ENCODE peak calls at places on chromosomes 11 and 22, in nine cellular contexts. S, D, I, B, T, J, O, R and C are unnamed samples.

GRCh38 chr22:40436460-40437431 is 66.4 kb downstream of the SGSM3 start:
- DNase-seq in S (no peak), D (peak), I (no peak), B (peak), T (peak), J (no peak), O (peak), R (no peak), C (no peak)

GRCh38 chr11:2462986-2463765 is 18.4 kb downstream of the KCNQ1 start:
- DNase-seq in S (peak), D (no peak), I (peak), B (no peak), T (peak), J (no peak), O (no peak), R (no peak), C (no peak)

GRCh38 chr11:31487848-31488247 is 21.6 kb downstream of the IMMP1L start:
- DNase-seq in S (no peak), D (peak), I (no peak), B (peak), T (no peak), J (peak), O (no peak), R (no peak), C (no peak)

GRCh38 chr22:48906177-48906835 is 921.4 kb downstream of the BRD1 start:
- DNase-seq in S (no peak), D (no peak), I (peak), B (no peak), T (peak), J (no peak), O (no peak), R (no peak), C (no peak)

GRCh38 chr11:1887451-1888346 is 4.0 kb downstream of the PRR33 start:
- DNase-seq in S (peak), D (no peak), I (no peak), B (no peak), T (no peak), J (no peak), O (no peak), R (no peak), C (no peak)

GRCh38 chr11:103618532-103618931 is 417.9 kb upstream of the DDI1 start:
- DNase-seq in S (no peak), D (no peak), I (no peak), B (peak), T (no peak), J (no peak), O (no peak), R (no peak), C (no peak)

GRCh38 chr11:73239111-73239521 is 21.0 kb downstream of the P2RY2 start:
- DNase-seq in S (peak), D (no peak), I (no peak), B (no peak), T (peak), J (no peak), O (no peak), R (peak), C (no peak)

GRCh38 chr22:42379961-42380537 is 52.2 kb downstream of the NFAM1 start:
- DNase-seq in S (no peak), D (no peak), I (no peak), B (no peak), T (no peak), J (no peak), O (no peak), R (no peak), C (no peak)

GRCh38 chr11:1260023-1260501 is 37.2 kb downstream of the MUC5B start:
- DNase-seq in S (peak), D (peak), I (no peak), B (peak), T (no peak), J (peak), O (peak), R (peak), C (peak)

GRCh38 chr11:36027731-36028130 is 83.9 kb downstream of the LDLRAD3 start:
- DNase-seq in S (no peak), D (no peak), I (no peak), B (no peak), T (no peak), J (no peak), O (no peak), R (peak), C (no peak)

GRCh38 chr11:27524155-27524554 is 17.6 kb upstream of the LIN7C start:
- DNase-seq in S (no peak), D (no peak), I (no peak), B (peak), T (no peak), J (no peak), O (no peak), R (no peak), C (no peak)

GRCh38 chr11:18939314-18939713 is at the start of gene MRGPRX1:
- DNase-seq in S (no peak), D (no peak), I (no peak), B (no peak), T (no peak), J (no peak), O (no peak), R (no peak), C (no peak)

GRCh38 chr11:118619444-118620205 is 12.2 kb downstream of the PHLDB1 start:
- DNase-seq in S (peak), D (no peak), I (peak), B (peak), T (peak), J (no peak), O (no peak), R (peak), C (no peak)

GRCh38 chr22:23484651-23485050 is 95.4 kb downstream of the IGLL1 start:
- DNase-seq in S (peak), D (no peak), I (no peak), B (no peak), T (no peak), J (no peak), O (no peak), R (no peak), C (no peak)

GRCh38 chr22:46649176-46650077 is 29.2 kb downstream of the GRAMD4 start:
- DNase-seq in S (no peak), D (no peak), I (no peak), B (peak), T (no peak), J (no peak), O (no peak), R (no peak), C (no peak)

GRCh38 chr22:46652081-46652929 is 32.1 kb downstream of the GRAMD4 start:
- DNase-seq in S (no peak), D (no peak), I (no peak), B (peak), T (no peak), J (no peak), O (no peak), R (peak), C (peak)

GRCh38 chr22:46651316-46651715 is 31.1 kb downstream of the GRAMD4 start:
- DNase-seq in S (no peak), D (no peak), I (no peak), B (no peak), T (no peak), J (no peak), O (no peak), R (no peak), C (no peak)

GRCh38 chr22:46652930-46653331 is 32.7 kb downstream of the GRAMD4 start:
- DNase-seq in S (no peak), D (no peak), I (no peak), B (peak), T (no peak), J (no peak), O (no peak), R (no peak), C (no peak)

GRCh38 chr22:46650078-46650810 is 30.1 kb downstream of the GRAMD4 start:
- DNase-seq in S (no peak), D (no peak), I (no peak), B (no peak), T (no peak), J (no peak), O (no peak), R (no peak), C (no peak)
- TF ChIP-seq CTCF in S (no peak), D (no peak), I (no peak), B (no peak), T (no peak), J (no peak), O (no peak), R (no peak), C (no peak)

DNA sequence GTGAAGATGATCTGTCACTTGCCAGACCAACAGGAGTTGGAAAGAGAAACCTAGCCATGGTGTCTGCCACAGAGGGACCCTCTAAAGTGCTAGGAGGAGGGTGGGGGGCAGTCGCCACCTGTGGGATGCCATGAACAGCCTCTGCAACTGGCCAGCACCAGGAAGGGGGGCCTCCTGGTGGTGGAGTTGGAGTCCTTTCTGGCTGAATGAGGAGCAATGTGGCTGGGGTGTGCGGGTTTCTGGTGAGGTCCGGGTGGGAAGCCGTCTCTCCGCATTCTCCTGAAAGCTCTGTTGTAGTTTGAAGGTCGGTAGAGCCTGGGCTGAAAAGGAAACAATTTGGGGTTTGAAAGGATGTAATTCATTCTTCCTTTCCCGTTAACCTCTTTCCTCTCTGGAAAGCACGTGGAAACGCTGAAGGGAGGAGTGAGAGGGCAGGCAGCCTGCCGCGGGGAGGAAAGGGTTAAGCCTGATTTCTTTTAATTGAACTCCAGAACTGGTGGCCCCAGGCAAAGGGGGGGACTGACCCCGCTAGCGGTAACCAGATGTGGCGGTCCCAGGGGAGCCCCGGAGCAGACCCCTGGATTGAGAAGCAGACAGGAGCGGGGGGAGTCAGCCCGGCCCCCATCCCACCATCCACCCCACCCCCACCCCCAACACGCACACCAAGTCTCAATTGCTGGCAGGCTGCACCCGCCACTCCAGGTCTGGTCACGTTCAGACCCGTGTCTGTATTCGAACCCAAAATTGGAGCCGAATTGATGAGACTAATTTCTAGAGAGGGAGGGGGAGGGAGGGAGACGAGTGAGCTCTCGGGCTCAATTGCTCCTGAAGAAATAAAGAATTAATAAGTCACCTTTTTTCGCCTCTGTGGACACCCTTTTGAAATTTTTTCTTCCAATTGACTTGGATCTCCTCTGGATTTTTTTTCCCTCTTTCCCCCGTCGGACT is 1.8 kb upstream of the FLI1 start:
- DNase-seq in S (peak), D (no peak), I (no peak), B (no peak), T (no peak), J (peak), O (peak), R (peak), C (peak)
- TF ChIP-seq CTCF in S (no peak), D (no peak), I (no peak), B (peak), T (no peak), J (peak), O (no peak), R (peak), C (peak)

DNA sequence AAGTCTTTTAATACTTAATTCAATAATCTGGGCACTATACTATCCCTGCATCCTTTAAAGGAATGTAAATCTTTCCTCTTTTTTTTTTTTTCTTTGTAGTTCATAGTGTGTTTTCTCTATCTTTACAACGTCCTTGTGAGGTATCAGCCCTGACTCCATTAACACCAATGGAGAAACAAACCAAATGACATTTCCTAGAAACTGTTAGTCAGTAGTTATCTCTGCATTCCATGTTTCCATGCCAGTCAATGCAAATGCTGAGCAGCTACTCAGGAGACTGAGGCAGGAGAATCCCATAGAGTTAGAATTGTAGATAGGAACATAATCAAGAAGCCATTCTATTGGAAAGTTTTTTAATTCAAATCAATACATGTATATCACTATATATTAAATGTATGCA is 182.2 kb downstream of the ARHGAP42 start:
- DNase-seq in S (no peak), D (no peak), I (no peak), B (no peak), T (no peak), J (no peak), O (no peak), R (no peak), C (no peak)
- TF ChIP-seq CTCF in S (no peak), D (no peak), I (no peak), B (no peak), T (no peak), J (no peak), O (no peak), R (no peak), C (no peak)

GRCh38 chr11:14414470-14415461 is 55.8 kb upstream of the RRAS2 start:
- DNase-seq in S (no peak), D (peak), I (no peak), B (peak), T (no peak), J (no peak), O (peak), R (no peak), C (no peak)
- TF ChIP-seq CTCF in S (no peak), D (no peak), I (no peak), B (no peak), T (no peak), J (no peak), O (no peak), R (no peak), C (no peak)

GRCh38 chr22:32444068-32444467 is 20.2 kb downstream of the BPIFC start:
- DNase-seq in S (no peak), D (peak), I (no peak), B (no peak), T (no peak), J (peak), O (peak), R (no peak), C (no peak)
- TF ChIP-seq CTCF in S (peak), D (peak), I (no peak), B (no peak), T (no peak), J (no peak), O (peak), R (no peak), C (no peak)

GRCh38 chr11:106326087-106326486 is 248.6 kb downstream of the AASDHPPT start:
- DNase-seq in S (no peak), D (no peak), I (no peak), B (no peak), T (no peak), J (no peak), O (no peak), R (no peak), C (no peak)

GRCh38 chr11:106327134-106327533 is 249.7 kb downstream of the AASDHPPT start:
- DNase-seq in S (no peak), D (no peak), I (no peak), B (no peak), T (no peak), J (no peak), O (no peak), R (no peak), C (no peak)

GRCh38 chr11:106331163-106331562 is 253.7 kb downstream of the AASDHPPT start:
- DNase-seq in S (no peak), D (no peak), I (no peak), B (no peak), T (no peak), J (no peak), O (no peak), R (no peak), C (no peak)

GRCh38 chr11:106333678-106334077 is 256.2 kb downstream of the AASDHPPT start:
- DNase-seq in S (no peak), D (no peak), I (no peak), B (no peak), T (no peak), J (no peak), O (no peak), R (no peak), C (no peak)

DNA sequence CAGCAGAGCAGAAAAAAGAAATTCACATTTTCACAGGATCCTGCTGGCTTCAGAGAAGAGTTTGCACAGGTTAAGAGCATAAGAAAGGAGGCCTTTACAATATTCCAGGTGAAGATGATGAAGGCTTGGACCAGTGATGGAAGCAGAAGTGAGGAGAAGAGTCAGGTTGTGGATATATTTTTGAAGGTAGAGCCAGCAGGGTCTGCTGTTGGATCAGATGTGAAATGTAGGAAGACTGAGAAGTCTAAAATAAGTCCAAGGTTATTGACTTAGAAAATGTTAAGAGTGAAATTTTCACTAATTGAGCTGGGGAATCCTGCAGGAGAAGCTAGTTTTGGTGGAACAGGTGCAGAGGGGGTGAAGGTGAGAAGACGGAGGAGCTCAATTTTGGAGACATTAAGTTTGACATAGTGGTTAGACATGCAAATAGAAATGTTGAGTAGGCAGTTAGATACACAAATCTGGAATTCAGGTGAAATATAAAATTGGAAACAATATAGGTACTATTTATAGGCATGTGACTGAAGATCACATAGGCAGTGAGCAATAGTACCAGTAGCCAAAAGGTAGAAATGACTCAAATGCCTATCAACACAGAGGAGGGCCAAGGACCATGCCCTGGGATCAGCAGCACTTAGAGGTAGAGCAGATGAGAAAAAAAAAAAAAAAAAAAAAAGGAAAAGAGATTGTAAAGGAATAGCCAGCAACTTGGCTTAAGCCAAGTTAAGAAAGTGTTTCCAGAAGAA is 252.0 kb downstream of the AASDHPPT start:
- DNase-seq in S (no peak), D (no peak), I (no peak), B (no peak), T (no peak), J (no peak), O (no peak), R (no peak), C (no peak)
- TF ChIP-seq CTCF in S (no peak), D (no peak), I (no peak), B (no peak), T (no peak), J (no peak), O (no peak), R (no peak), C (no peak)

DNA sequence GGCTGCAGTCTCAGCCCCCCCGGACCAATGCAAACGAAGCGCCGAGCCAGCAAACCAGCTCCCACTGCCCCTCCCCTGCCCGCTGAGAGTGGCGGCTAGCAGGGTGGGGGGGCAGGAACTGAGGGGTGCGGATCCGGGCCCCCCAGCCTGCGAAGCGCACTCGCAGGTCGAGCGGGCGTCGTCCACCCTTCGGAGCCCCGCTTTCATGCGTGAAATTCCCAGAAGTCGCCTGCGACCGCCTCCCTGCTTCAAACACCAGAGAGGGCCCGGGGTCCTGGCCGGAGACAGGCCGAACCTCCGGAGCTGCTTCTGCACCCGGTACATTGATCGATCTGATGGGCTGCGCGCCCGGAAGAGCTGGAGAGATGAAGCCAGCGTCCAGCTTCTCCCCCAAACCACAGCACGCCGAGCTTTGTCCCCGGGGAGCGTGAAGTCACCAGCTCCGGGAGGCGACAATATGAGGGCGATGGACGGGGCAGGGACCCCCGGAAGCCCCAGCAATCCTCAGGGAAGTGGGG is 646 bp upstream of the PATZ1 start:
- DNase-seq in S (peak), D (peak), I (peak), B (peak), T (peak), J (peak), O (peak), R (peak), C (peak)
- TF ChIP-seq CTCF in S (no peak), D (no peak), I (no peak), B (no peak), T (no peak), J (no peak), O (no peak), R (no peak), C (no peak)

GRCh38 chr11:114180301-114181055 is 115.7 kb upstream of the NNMT start:
- DNase-seq in S (peak), D (no peak), I (no peak), B (no peak), T (no peak), J (peak), O (no peak), R (peak), C (no peak)
- TF ChIP-seq CTCF in S (peak), D (peak), I (no peak), B (peak), T (peak), J (peak), O (no peak), R (peak), C (peak)

DNA sequence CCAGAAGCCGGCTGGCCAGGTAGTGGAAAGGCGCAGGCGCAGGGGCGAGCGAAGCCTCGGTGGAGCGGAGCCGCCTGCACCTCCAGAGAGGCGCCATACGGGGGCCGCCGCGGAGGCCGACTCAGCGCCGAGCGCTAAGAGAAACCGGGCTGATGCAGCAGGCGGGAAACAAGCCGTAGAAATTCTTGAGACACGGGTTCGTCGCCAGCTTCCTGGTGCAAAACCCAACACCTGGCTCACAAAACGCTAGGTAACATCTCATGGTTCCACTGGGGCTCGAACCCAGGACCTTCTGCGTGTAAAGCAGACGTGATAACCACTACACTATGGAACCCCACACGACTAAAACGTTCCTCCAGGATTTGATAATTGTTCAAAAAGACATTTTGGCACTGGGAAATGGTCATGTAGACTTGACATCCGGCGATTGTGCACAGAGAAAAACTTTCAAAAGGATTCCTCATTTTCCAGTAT is 39.1 kb downstream of the OR4D9 start:
- DNase-seq in S (peak), D (peak), I (peak), B (peak), T (peak), J (peak), O (peak), R (peak), C (peak)
- TF ChIP-seq CTCF in S (peak), D (peak), I (no peak), B (peak), T (peak), J (peak), O (peak), R (peak), C (peak)